ENCODE peak calls at places on chromosomes 16 and 17, in five cellular contexts. J, L, R, T and C are unnamed samples.

GRCh38 chr16:57029161-57030160 is 40.1 kb downstream of the NLRC5 start:
- DNase-seq in J (peak; percentile 77), R (no peak), L (no peak), T (no peak), C (peak; percentile 22)

GRCh38 chr16:81823734-81824133 is 44.6 kb downstream of the PLCG2 start:
- DNase-seq in T (no peak), J (no peak), L (no peak), R (no peak), C (no peak)

GRCh38 chr17:31811021-31811565 is 48.0 kb downstream of the COPRS start:
- DNase-seq in J (peak; percentile 41), T (no peak), R (no peak), L (no peak), C (no peak)

GRCh38 chr17:75900691-75901533 is 3.8 kb downstream of the MRPL38 start:
- DNase-seq in T (no peak), L (peak; percentile 25), R (no peak), J (no peak), C (no peak)

GRCh38 chr17:55302407-55302787 is 37.6 kb downstream of the HLF start:
- DNase-seq in L (no peak), J (no peak), T (no peak), R (no peak), C (no peak)

GRCh38 chr16:67100569-67101300 is 9.0 kb upstream of the PHAF1 start:
- DNase-seq in R (no peak), J (peak; percentile 56), L (no peak), T (no peak), C (peak; percentile 22)

GRCh38 chr17:80316431-80316830 is 55.8 kb downstream of the RNF213 start:
- DNase-seq in R (no peak), T (no peak), L (no peak), J (no peak), C (no peak)

GRCh38 chr17:69857412-69857835 is 217.6 kb upstream of the KCNJ16 start:
- DNase-seq in L (no peak), R (no peak), T (no peak), J (peak; percentile 95), C (peak; percentile 17)

GRCh38 chr16:14672403-14672971 is 21.6 kb downstream of the PLA2G10 start:
- DNase-seq in L (no peak), T (no peak), R (no peak), J (no peak), C (no peak)

GRCh38 chr17:42518046-42518754 is 17.8 kb upstream of the NAGLU start:
- DNase-seq in J (peak; percentile 98), T (no peak), R (no peak), L (peak; percentile 22), C (no peak)

GRCh38 chr17:59916446-59916845 is 23.5 kb downstream of the RPS6KB1 start:
- DNase-seq in T (no peak), R (no peak), L (no peak), J (no peak), C (no peak)

GRCh38 chr17:28328325-28328724 is 6.9 kb downstream of the IFT20 start:
- DNase-seq in L (peak; percentile 24), R (no peak), T (no peak), J (peak; percentile 17), C (no peak)

DNA sequence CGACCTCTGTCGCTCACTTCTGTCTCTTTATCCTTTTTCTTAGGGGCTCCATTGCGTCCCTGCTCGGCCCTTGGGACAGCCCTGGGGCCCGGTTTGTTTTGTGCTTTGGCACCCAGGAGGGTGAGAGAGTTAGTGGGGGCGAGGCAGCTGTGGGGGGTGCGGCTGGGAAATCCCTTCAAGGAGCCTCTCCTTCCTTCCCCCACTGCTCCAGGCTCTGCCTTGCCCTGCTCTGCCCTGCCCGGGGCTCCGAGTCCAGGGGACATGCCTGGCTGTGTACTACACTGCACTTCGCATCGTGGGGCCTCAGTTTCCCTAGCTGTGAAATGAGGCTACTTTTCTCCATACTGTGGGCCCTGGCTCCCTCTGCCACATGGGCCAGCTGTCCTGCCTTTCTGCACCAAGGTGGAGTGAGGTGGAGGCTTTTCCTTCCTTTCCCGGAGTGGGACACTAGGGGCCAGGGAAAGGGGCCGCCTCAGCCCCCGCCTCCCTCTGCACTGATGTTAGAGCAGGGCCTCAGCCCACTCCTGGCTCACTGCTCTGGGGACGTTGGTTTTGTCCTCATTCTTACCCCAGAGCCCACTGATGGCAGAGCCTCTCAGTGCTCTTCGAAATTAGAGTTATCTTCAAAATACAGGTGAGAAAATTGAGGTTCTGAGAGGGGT is 980 bp downstream of the LLGL1 start:
- DNase-seq in L (no peak), R (no peak), T (no peak), J (peak; percentile 11), C (no peak)
- H4K8ac ChIP-seq in L (no peak overlapping the region), R (peak overlapping the region; percentile 51), T (no peak overlapping the region), J (peak overlapping the region; percentile 16), C (no peak overlapping the region)

DNA sequence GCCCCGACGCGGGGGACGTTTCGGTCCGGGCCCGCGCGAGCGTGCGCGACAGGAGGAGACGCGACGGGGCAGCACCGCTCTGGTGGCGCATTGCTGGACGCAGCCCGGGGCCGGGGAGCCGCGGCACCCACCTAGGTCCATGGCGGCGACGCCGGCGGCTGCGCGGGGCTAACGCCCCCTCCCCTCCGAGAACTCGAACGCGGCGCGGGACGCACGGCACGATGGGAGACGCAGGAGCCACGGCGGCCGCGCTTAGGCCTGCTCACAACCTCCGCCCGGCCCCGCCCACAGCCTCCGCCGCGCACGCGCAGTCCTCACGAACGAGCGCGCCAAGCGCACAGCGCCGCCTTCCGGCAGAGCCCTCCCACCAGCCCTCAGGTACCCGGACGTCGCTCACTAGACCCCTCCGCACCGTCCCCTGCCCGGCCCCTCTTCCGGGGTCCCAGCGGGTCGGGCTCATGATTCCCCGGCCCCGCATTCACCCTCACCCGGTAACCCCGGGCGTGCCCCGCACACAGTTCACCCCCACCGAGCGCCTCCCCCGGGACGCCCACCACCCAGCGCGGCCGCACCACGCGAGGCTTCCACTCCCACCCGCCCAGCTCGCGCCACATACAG is at the start of gene GEMIN4:
- DNase-seq in R (peak; percentile 86), T (peak; percentile 90), J (peak; percentile 81), L (peak; percentile 98), C (peak; percentile 94)
- H4K8ac ChIP-seq in R (peak within 1 kb of the TSS; percentile 93), T (peak within 1 kb of the TSS; percentile 45), J (peak within 1 kb of the TSS; percentile 96), L (no peak within 1 kb of the TSS), C (peak within 1 kb of the TSS; percentile 58)

GRCh38 chr17:27242951-27243350 is 51.0 kb upstream of the WSB1 start:
- DNase-seq in R (no peak), L (no peak), J (no peak), T (no peak), C (no peak)
- H4K8ac ChIP-seq in R (no peak overlapping the region), L (no peak overlapping the region), J (no peak overlapping the region), T (no peak overlapping the region), C (no peak overlapping the region)

GRCh38 chr17:66494023-66494803 is 191.8 kb downstream of the PRKCA start:
- DNase-seq in J (peak; percentile 94), L (no peak), T (no peak), R (no peak), C (peak; percentile 39)
- H4K8ac ChIP-seq in J (peak overlapping the region; percentile 44), L (no peak overlapping the region), T (no peak overlapping the region), R (no peak overlapping the region), C (no peak overlapping the region)

DNA sequence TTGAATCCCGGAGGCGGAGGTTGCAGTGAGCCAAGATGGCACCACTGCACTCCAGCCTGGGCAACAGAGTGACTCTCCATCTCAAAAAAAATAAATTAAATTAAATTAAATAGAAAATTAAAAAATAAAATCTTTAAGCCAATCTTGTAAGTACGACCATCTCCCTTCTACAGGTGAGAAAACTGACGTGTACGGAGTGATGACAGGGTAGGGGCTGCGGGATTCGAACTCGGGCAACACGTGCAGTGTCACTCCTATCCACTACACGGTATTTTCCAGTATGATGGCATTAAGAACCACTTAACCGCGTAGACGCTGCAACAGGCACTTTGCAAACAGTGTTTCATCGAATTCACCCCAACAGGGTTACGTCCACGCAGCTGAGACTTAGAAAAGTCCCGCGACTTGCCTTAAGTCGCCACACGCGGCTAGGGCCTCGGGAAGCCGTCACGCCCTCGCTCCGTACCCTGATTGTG is 691 bp downstream of the WDR59 start:
- DNase-seq in L (no peak), J (peak; percentile 34), T (no peak), R (no peak), C (no peak)
- H4K8ac ChIP-seq in L (no peak overlapping the region), J (peak overlapping the region; percentile 79), T (no peak overlapping the region), R (peak overlapping the region; percentile 96), C (no peak overlapping the region)